ENCODE peak calls at places on chromosome 20, in six cellular contexts. H, G, T, S, M and F are unnamed samples.

GRCh38 chr20:60242836-60243520 is 284.8 kb downstream of the CDH26 start:
- DNase-seq in H (no peak), G (no peak), T (no peak), S (no peak), M (no peak), F (no peak)

GRCh38 chr20:56755201-56755600 is 126.1 kb downstream of the TFAP2C start:
- DNase-seq in H (no peak), G (no peak), T (no peak), S (no peak), M (no peak), F (no peak)

GRCh38 chr20:63495771-63496403 is 3.0 kb downstream of the EEF1A2 start:
- DNase-seq in H (no peak), G (peak; percentile 75), T (peak; percentile 77), S (peak; percentile 72), M (peak; percentile 44), F (peak; percentile 65)

GRCh38 chr20:57435498-57436222 is 44.5 kb downstream of the RBM38 start:
- DNase-seq in H (peak; percentile 88), G (peak; percentile 62), T (peak; percentile 62), S (peak; percentile 86), M (peak; percentile 29), F (peak; percentile 69)

GRCh38 chr20:52793339-52793963 is 178.7 kb upstream of the TSHZ2 start:
- DNase-seq in H (no peak), G (no peak), T (no peak), S (no peak), M (no peak), F (no peak)

GRCh38 chr20:49608752-49609670 is 41.1 kb upstream of the PTGIS start:
- DNase-seq in H (peak; percentile 33), G (peak; percentile 83), T (peak; percentile 68), S (peak; percentile 71), M (peak; percentile 59), F (peak; percentile 55)

GRCh38 chr20:45429618-45430017 is 13.7 kb downstream of the PIGT start:
- DNase-seq in H (no peak), G (no peak), T (no peak), S (no peak), M (no peak), F (no peak)

GRCh38 chr20:49508435-49509199 is 26.1 kb upstream of the KCNB1 start:
- DNase-seq in H (peak; percentile 28), G (peak; percentile 39), T (no peak), S (no peak), M (peak; percentile 76), F (no peak)

GRCh38 chr20:37336369-37337207 is 9.4 kb upstream of the SRC start:
- DNase-seq in H (no peak), G (peak; percentile 72), T (peak; percentile 68), S (no peak), M (no peak), F (peak; percentile 70)

GRCh38 chr20:53751394-53752368 is 158.0 kb upstream of the ZNF217 start:
- DNase-seq in H (no peak), G (no peak), T (no peak), S (no peak), M (no peak), F (no peak)

GRCh38 chr20:50681359-50682064 is 9.8 kb downstream of the RIPOR3 start:
- DNase-seq in H (no peak), G (no peak), T (no peak), S (no peak), M (no peak), F (no peak)

GRCh38 chr20:39042279-39043150 is 80.4 kb downstream of the DHX35 start:
- DNase-seq in H (no peak), G (no peak), T (no peak), S (no peak), M (no peak), F (no peak)

GRCh38 chr20:24438331-24438730 is 31.1 kb upstream of the SYNDIG1 start:
- DNase-seq in H (no peak), G (no peak), T (no peak), S (no peak), M (no peak), F (no peak)

GRCh38 chr20:4883051-4883450 is 118.3 kb downstream of the SLC23A2 start:
- DNase-seq in H (no peak), G (no peak), T (no peak), S (no peak), M (no peak), F (no peak)

DNA sequence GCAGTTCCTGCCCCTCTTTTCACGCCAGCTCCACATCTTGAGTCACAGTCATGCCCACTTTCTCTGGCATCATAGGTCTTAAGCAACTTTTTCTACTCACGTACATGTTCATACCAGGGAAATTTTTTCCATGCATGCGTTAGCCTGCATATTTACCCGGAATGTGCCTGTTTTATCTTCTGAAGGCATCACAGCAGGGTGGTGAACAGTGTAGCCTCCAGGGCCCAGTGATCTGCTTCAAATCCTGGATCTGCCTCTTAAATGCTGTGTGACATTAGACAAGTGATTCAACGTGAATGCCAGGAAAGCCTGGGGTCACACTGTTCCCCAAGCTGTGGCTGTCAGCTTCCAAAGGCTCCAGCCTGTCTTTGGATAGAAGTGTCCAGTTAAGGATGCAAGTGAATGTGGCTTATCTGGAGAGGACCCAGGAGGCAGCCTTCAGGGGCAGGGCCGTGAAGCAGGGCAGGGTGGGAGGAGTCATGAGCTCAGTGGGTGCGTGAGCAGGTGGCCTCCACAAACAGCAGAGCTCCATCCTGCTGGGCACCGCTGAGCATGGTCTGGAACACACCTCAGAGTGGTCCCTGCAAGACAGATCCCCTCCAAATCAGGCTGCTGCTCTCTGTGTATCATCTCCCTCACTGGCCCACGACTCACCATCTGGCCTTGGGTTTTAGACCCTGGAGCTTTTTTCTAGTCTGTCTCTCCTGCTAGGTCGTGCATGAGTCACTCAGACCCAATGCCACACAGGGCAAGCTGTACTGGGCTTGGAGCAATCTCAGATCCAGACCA is 30.4 kb upstream of the CD93 start:
- DNase-seq in H (no peak), G (no peak), T (no peak), S (no peak), M (peak; percentile 47), F (no peak)
- TF ChIP-seq CTCF in H (no peak), G (no peak), T (no peak), S (no peak), M (no peak), F (no peak)

GRCh38 chr20:62406635-62407176 is 379 bp downstream of the CABLES2 start:
- DNase-seq in H (no peak), G (no peak), T (peak; percentile 33), S (peak; percentile 52), M (no peak), F (no peak)

GRCh38 chr20:62404761-62405107 is 2.4 kb downstream of the CABLES2 start:
- DNase-seq in H (no peak), G (no peak), T (no peak), S (no peak), M (no peak), F (no peak)

GRCh38 chr20:62404112-62404665 is 2.9 kb downstream of the CABLES2 start:
- DNase-seq in H (no peak), G (no peak), T (no peak), S (no peak), M (no peak), F (no peak)

GRCh38 chr20:62405981-62406513 is 1.0 kb downstream of the CABLES2 start:
- DNase-seq in H (no peak), G (no peak), T (no peak), S (no peak), M (no peak), F (no peak)

DNA sequence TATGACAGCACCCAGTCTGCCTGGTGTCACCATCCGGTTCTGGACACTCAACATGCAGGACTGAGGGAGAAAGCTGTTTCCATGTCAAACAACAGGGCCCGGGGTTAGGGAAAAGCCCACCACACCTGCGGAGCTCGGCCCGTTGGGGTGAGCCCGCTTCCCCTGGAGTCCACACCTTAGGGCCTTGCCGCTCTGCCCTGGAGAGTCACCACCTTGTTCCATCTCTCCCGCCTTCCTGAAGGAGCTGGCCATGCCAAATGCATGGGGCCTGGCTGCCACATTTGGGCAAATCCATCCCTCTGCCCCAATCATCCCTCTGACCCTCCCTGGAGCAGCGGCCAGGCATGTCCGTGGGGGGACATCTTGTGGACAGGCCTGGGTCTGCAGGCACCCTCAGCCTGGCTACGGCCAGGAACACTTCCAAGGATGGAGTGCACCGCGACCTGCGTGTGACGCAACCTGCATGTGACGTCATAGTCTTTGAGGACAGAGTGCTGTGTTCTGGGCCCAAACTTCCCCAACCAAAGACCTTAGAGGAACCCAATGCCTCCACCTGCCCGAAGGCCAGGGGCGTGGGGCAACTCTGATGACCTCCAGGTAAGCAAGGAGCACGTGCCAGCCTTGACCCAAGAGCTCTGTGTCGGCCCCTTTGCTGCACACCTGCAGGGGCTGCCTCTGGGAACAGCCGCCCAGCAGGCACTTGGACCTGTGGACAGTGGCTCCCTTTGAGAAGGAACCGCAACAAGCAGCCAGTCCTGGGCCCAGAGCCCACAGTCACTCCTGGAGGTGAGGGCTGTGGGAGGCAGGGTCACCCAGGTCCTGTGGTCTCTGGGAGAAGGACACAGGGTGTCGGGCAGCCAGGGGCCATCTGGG is 1.7 kb downstream of the CABLES2 start:
- DNase-seq in H (no peak), G (peak; percentile 72), T (peak; percentile 50), S (peak; percentile 52), M (peak; percentile 70), F (peak; percentile 38)
- TF ChIP-seq CTCF in H (peak; percentile 53), G (peak; percentile 65), T (peak; percentile 64), S (no peak), M (peak; percentile 76), F (peak; percentile 73)

GRCh38 chr20:47027042-47027441 is 132.4 kb downstream of the EYA2 start:
- DNase-seq in H (no peak), G (no peak), T (no peak), S (no peak), M (no peak), F (no peak)
- TF ChIP-seq CTCF in H (no peak), G (no peak), T (no peak), S (no peak), M (no peak), F (no peak)

DNA sequence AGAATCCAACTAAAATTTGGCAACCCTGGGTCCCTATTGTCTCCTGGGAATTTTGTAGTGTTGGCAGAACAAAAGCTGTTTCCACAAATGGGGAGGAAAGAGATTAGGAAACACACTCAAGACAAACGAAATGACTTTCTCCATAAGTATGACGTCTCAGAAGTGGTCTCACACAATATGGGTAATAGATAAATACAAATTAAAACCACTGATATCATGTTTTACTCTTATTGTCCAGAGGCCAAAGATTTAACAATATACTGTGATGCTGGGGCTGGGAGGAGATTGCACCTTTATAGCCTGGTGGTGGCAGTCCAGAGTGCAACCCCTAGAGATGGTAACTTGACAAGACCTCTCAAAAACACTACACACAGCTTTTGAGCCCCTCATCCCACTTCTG is 18.6 kb downstream of the FKBP1A start:
- DNase-seq in H (no peak), G (no peak), T (no peak), S (no peak), M (no peak), F (no peak)
- TF ChIP-seq CTCF in H (peak; percentile 36), G (peak; percentile 26), T (peak; percentile 8), S (no peak), M (no peak), F (peak; percentile 37)